ENCODE peak calls at places on chromosomes 12 and 14, in nine cellular contexts. J is K562, S is fibroblast of lung, Q is fibroblast of mammary gland, N is uterus, E is cardiac fibroblast, X is Caco-2, K is right lobe of liver, L is fibroblast of pulmonary artery. W is an unnamed sample.

GRCh38 chr12:76636141-76636692 is 76.6 kb upstream of the OSBPL8 start:
- DNase-seq in J (peak; percentile 40), S (peak; percentile 61), Q (no peak), N (no peak), E (peak; percentile 17), X (no peak), K (no peak), L (peak; percentile 60), W (no peak)

GRCh38 chr14:61296707-61297502 is 15.8 kb upstream of the TMEM30B start:
- DNase-seq in J (peak; percentile 12), S (peak; percentile 21), Q (peak; percentile 56), N (no peak), E (peak; percentile 71), X (peak; percentile 43), K (no peak), L (peak; percentile 78), W (no peak)

GRCh38 chr12:40152783-40153383 is 47.0 kb upstream of the SLC2A13 start:
- DNase-seq in J (peak; percentile 9), S (peak; percentile 10), Q (peak; percentile 56), N (peak; percentile 30), E (peak; percentile 58), X (peak; percentile 57), K (peak; percentile 60), L (peak; percentile 59), W (no peak)

GRCh38 chr14:29077916-29078315 is 311.3 kb downstream of the FOXG1 start:
- DNase-seq in J (no peak), S (no peak), Q (no peak), N (no peak), E (no peak), X (no peak), K (no peak), L (no peak), W (no peak)

GRCh38 chr14:75927564-75928087 is 54.2 kb downstream of the TGFB3 start:
- DNase-seq in J (no peak), S (no peak), Q (no peak), N (no peak), E (no peak), X (no peak), K (no peak), L (no peak), W (no peak)

GRCh38 chr12:31321565-31322228 is 4.3 kb downstream of the SINHCAF start:
- DNase-seq in J (no peak), S (peak; percentile 69), Q (peak; percentile 30), N (no peak), E (peak; percentile 63), X (no peak), K (no peak), L (peak; percentile 61), W (no peak)

GRCh38 chr12:126418357-126418756 is 1353.1 kb downstream of the AACS start:
- DNase-seq in J (no peak), S (no peak), Q (no peak), N (no peak), E (no peak), X (no peak), K (no peak), L (no peak), W (no peak)

GRCh38 chr14:52596320-52596719 is 43.7 kb downstream of the GPR137C start:
- DNase-seq in J (no peak), S (no peak), Q (no peak), N (no peak), E (no peak), X (no peak), K (no peak), L (no peak), W (no peak)

GRCh38 chr12:117361312-117361670 is at the start of gene NOS1:
- DNase-seq in J (no peak), S (no peak), Q (no peak), N (no peak), E (no peak), X (no peak), K (no peak), L (no peak), W (no peak)

GRCh38 chr12:77940011-77940423 is 109.3 kb downstream of the NAV3 start:
- DNase-seq in J (no peak), S (peak; percentile 93), Q (peak; percentile 88), N (peak; percentile 19), E (peak; percentile 77), X (peak; percentile 9), K (no peak), L (peak; percentile 83), W (no peak)

GRCh38 chr12:64747681-64748080 is 11.5 kb downstream of the GNS start:
- DNase-seq in J (no peak), S (peak; percentile 7), Q (peak; percentile 29), N (no peak), E (no peak), X (no peak), K (no peak), L (peak; percentile 18), W (no peak)

GRCh38 chr14:73718742-73719251 is 4.6 kb upstream of the PNMA1 start:
- DNase-seq in J (no peak), S (no peak), Q (no peak), N (peak; percentile 78), E (no peak), X (no peak), K (no peak), L (no peak), W (no peak)
- H3K4me3 ChIP-seq in J (no peak overlapping the region), S (no peak overlapping the region), Q (no peak overlapping the region), N (no peak overlapping the region), E (no peak overlapping the region), X (no peak overlapping the region), K (no peak overlapping the region), L (no peak overlapping the region), W (no peak overlapping the region)

DNA sequence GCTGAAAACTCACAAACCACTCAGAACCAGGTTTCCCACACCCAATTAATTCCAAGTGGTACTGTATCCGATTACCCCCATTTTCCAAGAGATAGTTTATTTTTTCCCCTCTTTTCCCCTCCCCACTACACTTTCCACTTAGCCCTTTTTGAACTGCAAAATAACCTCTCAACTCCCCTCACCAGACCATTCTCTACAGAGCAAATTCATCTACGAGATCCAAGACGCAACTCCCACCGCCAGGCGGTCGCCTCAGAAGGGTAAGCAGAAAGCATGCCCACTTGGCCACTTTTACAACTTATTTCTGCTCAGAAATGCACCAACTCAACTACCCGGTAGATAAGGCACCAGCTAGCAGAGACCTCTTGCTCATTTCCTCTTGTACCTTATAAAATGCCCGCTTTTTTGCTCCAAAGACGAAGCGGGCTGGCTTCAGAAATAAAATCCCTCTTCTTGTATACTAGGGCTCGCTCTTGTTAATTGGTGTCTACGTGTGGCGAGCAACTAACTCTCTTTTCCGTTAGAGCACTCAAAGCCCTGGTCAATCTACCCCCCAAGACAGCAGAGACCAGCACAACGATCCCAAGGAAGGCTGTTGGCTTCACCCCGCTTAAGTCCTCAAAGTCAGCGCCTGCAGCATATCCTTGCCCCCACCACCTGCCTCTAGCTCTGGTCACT is 910 bp upstream of the SRP54 start:
- DNase-seq in J (no peak), S (peak; percentile 59), Q (no peak), N (peak; percentile 15), E (peak; percentile 58), X (peak; percentile 53), K (no peak), L (peak; percentile 57), W (peak; percentile 15)
- TF ChIP-seq CTCF in J (no peak), S (peak; percentile 47), Q (peak; percentile 40), N (peak; percentile 28), E (peak; percentile 49), X (peak; percentile 34), K (no peak), L (peak; percentile 38), W (peak; percentile 47)

GRCh38 chr12:98595152-98595988 is 1.9 kb downstream of the SLC25A3 start:
- DNase-seq in J (no peak), S (peak; percentile 81), Q (peak; percentile 70), N (no peak), E (peak; percentile 76), X (no peak), K (no peak), L (peak; percentile 75), W (peak; percentile 51)

GRCh38 chr12:98591209-98591608 is 2.3 kb upstream of the SLC25A3 start:
- DNase-seq in J (peak; percentile 42), S (no peak), Q (no peak), N (no peak), E (peak; percentile 50), X (peak; percentile 44), K (no peak), L (peak; percentile 34), W (no peak)

GRCh38 chr12:98593351-98594049 is at the start of gene SLC25A3:
- DNase-seq in J (peak; percentile 97), S (peak; percentile 97), Q (peak; percentile 98), N (peak; percentile 97), E (peak; percentile 99), X (peak; percentile 95), K (peak; percentile 98), L (peak; percentile 99), W (peak; percentile 91)

GRCh38 chr12:98594050-98594853 is 766 bp downstream of the SLC25A3 start:
- DNase-seq in J (no peak), S (peak; percentile 20), Q (no peak), N (no peak), E (peak; percentile 35), X (peak; percentile 24), K (peak; percentile 60), L (no peak), W (no peak)

DNA sequence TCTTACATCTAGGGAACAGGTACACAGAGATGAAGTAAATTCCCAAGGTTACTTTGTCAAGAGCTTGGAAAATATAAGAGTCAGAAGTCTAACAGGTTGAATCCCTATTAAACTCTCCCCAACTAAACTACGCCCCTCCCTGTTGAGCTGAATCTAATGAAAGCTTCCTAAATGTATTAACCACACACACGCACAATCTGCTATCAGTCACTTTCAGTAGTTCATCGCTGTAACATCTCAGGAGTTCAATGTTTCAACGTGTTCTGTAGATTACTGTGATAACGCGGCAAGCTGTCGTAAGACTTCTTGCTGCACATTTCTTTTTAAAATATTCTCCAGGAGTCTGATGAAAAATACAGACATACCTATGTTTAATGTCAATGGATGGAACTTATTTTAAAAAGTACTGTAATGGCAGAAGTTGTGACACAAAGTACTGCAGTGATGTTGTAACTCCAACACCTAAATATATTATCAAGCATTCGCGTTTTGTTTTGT is 612 bp upstream of the SLC25A3 start:
- DNase-seq in J (peak; percentile 25), S (no peak), Q (peak; percentile 30), N (no peak), E (no peak), X (no peak), K (no peak), L (no peak), W (no peak)
- H3K4me3 ChIP-seq in J (peak overlapping the region; percentile 100), S (peak overlapping the region; percentile 99), Q (peak overlapping the region; percentile 99), N (peak overlapping the region; percentile 87), E (peak overlapping the region; percentile 56), X (peak overlapping the region; percentile 41), K (peak overlapping the region; percentile 95), L (peak overlapping the region; percentile 99), W (peak overlapping the region; percentile 50)

DNA sequence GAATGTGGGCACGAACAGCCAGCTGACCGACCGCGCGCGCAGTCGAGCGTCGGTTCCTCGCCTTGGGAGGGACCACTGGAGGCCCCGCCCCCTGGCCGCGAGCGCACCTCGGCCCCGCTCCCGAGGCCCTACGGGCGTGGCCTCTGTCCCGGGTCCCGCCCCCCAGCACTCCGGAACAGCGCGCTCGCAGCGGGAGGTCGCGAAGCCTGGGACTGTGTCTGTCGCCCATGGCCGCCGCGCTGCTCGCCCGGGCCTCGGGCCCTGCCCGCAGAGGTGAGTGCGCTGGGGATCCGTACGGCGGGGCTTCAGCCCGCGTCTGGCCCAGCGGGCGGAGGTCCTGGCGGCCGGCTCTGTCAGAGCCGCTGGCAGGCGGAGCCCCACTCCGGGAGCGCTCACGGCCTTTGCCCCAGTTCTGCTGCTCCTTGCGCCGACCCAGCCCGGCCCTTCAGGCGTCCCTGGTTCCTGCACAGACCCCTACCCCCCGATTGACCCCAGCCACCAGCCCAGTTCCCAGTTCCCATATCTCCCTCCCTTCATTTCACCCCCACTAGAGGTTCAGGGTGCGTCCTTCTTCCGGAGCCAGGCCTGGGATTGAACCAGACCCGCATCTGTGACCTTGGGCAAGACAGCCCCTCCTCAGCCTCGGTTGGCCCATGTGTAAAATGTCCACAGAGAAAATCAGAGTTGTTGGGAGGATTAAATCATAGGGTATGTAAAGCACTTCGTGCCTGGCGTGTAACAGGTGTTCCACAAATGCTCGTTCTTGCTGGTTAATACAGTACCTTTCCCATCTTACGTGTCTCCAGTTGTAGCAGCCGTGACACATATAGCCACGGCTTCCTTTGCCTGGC is at the start of gene ACADS:
- DNase-seq in J (peak; percentile 98), S (peak; percentile 71), Q (peak; percentile 70), N (peak; percentile 90), E (peak; percentile 86), X (peak; percentile 93), K (peak; percentile 95), L (peak; percentile 77), W (no peak)
- TF ChIP-seq CTCF in J (no peak), S (no peak), Q (no peak), N (no peak), E (no peak), X (no peak), K (no peak), L (no peak), W (no peak)